ENCODE peak calls at places on chromosomes 16 and 17, in seven cellular contexts. One of them, this sample, is unnamed.

GRCh38 chr17:57956311-57957119 is 1.3 kb upstream of the CUEDC1 start:
- DNase-seq in GM12892: no peak
- DNase-seq in GM12878: peak
- DNase-seq in HCT116: no peak
- DNase-seq in NB4: peak
- DNase-seq in body of pancreas: no peak
- DNase-seq in tibial nerve: no peak
- DNase-seq in this sample: no peak

GRCh38 chr17:20213429-20213828 is 204.3 kb downstream of the SPECC1 start:
- DNase-seq in GM12892: no peak
- DNase-seq in GM12878: no peak
- DNase-seq in HCT116: no peak
- DNase-seq in NB4: no peak
- DNase-seq in body of pancreas: no peak
- DNase-seq in tibial nerve: no peak
- DNase-seq in this sample: no peak

GRCh38 chr17:64066709-64067108 is 46.3 kb upstream of the ICAM2 start:
- DNase-seq in GM12892: no peak
- DNase-seq in GM12878: no peak
- DNase-seq in HCT116: no peak
- DNase-seq in NB4: no peak
- DNase-seq in body of pancreas: no peak
- DNase-seq in tibial nerve: no peak
- DNase-seq in this sample: no peak

GRCh38 chr17:72826602-72827001 is 265.9 kb downstream of the SLC39A11 start:
- DNase-seq in GM12892: no peak
- DNase-seq in GM12878: no peak
- DNase-seq in HCT116: peak
- DNase-seq in NB4: no peak
- DNase-seq in body of pancreas: no peak
- DNase-seq in tibial nerve: no peak
- DNase-seq in this sample: no peak

GRCh38 chr16:19833581-19833980 is 51.1 kb downstream of the GPRC5B start:
- DNase-seq in GM12892: no peak
- DNase-seq in GM12878: no peak
- DNase-seq in HCT116: no peak
- DNase-seq in NB4: no peak
- DNase-seq in body of pancreas: no peak
- DNase-seq in tibial nerve: no peak
- DNase-seq in this sample: no peak

GRCh38 chr17:1324201-1324750 is 44.8 kb downstream of the TRARG1 start:
- DNase-seq in GM12892: no peak
- DNase-seq in GM12878: no peak
- DNase-seq in HCT116: no peak
- DNase-seq in NB4: no peak
- DNase-seq in body of pancreas: peak
- DNase-seq in tibial nerve: no peak
- DNase-seq in this sample: no peak

GRCh38 chr17:352421-353212 is at the start of gene RPH3AL:
- DNase-seq in GM12892: no peak
- DNase-seq in GM12878: no peak
- DNase-seq in HCT116: peak
- DNase-seq in NB4: no peak
- DNase-seq in body of pancreas: peak
- DNase-seq in tibial nerve: no peak
- DNase-seq in this sample: no peak

GRCh38 chr16:3836641-3837040 is 43.9 kb downstream of the CREBBP start:
- DNase-seq in GM12892: no peak
- DNase-seq in GM12878: no peak
- DNase-seq in HCT116: no peak
- DNase-seq in NB4: no peak
- DNase-seq in body of pancreas: no peak
- DNase-seq in tibial nerve: no peak
- DNase-seq in this sample: no peak

GRCh38 chr17:46851029-46851741 is at the start of gene WNT9B:
- DNase-seq in GM12892: no peak
- DNase-seq in GM12878: no peak
- DNase-seq in HCT116: no peak
- DNase-seq in NB4: no peak
- DNase-seq in body of pancreas: peak
- DNase-seq in tibial nerve: no peak
- DNase-seq in this sample: no peak

GRCh38 chr17:62187681-62188080 is 122.6 kb upstream of the MED13 start:
- DNase-seq in GM12892: no peak
- DNase-seq in GM12878: no peak
- DNase-seq in HCT116: no peak
- DNase-seq in NB4: no peak
- DNase-seq in body of pancreas: no peak
- DNase-seq in tibial nerve: no peak
- DNase-seq in this sample: no peak

GRCh38 chr16:67883872-67884261 is 818 bp upstream of the NRN1L start:
- DNase-seq in GM12892: peak
- DNase-seq in GM12878: no peak
- DNase-seq in HCT116: peak
- DNase-seq in NB4: peak
- DNase-seq in body of pancreas: peak
- DNase-seq in tibial nerve: peak
- DNase-seq in this sample: peak

GRCh38 chr16:55502801-55503366 is 6.0 kb upstream of the LPCAT2 start:
- DNase-seq in GM12892: no peak
- DNase-seq in GM12878: no peak
- DNase-seq in HCT116: peak
- DNase-seq in NB4: no peak
- DNase-seq in body of pancreas: peak
- DNase-seq in tibial nerve: peak
- DNase-seq in this sample: no peak

GRCh38 chr17:47789611-47790520 is 31.7 kb downstream of the OSBPL7 start:
- DNase-seq in GM12892: no peak
- DNase-seq in GM12878: no peak
- DNase-seq in HCT116: no peak
- DNase-seq in NB4: no peak
- DNase-seq in body of pancreas: peak
- DNase-seq in tibial nerve: no peak
- DNase-seq in this sample: peak

GRCh38 chr17:49318438-49318965 is 43.5 kb downstream of the ZNF652 start:
- DNase-seq in GM12892: no peak
- DNase-seq in GM12878: no peak
- DNase-seq in HCT116: no peak
- DNase-seq in NB4: no peak
- DNase-seq in body of pancreas: no peak
- DNase-seq in tibial nerve: no peak
- DNase-seq in this sample: no peak

DNA sequence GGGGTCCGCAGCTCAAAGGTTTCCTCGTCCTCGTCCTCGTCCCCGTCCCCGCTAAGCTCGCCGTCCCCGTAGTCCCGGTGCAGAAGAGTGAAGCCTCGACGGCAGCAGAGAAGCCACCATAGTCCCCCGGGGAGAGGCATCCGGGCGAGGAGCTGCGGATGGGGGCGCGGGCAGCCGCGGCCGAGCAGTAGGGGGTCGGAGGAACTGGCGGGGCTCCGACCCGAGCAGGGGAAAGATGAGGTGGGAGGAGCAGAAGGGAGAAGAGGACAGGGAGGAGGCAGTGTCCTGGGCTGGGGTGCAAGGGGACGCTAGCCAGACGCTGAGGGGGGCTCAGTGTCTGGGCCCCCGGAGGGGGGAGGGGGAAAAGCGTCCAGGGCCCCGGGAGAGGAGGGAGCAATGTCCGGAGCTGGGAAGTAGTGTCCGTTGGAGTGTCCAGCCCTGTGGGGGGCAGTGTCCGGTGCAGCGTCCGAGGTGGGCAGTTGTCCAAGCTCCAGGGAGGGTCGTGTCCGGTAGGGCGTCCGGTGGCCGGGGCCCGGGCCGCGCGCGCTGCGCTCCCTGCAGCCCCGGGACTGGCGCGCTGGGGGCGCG is at the start of gene PLEKHH3:
- DNase-seq in GM12892: no peak
- DNase-seq in GM12878: no peak
- DNase-seq in HCT116: no peak
- DNase-seq in NB4: peak
- DNase-seq in body of pancreas: no peak
- DNase-seq in tibial nerve: no peak
- DNase-seq in this sample: no peak
- TF ChIP-seq POLR2A in GM12892: no peak
- TF ChIP-seq POLR2A in GM12878: peak
- TF ChIP-seq POLR2A in HCT116: no peak
- TF ChIP-seq POLR2A in NB4: peak
- TF ChIP-seq POLR2A in body of pancreas: peak
- TF ChIP-seq POLR2A in tibial nerve: peak
- TF ChIP-seq POLR2A in this sample: peak

DNA sequence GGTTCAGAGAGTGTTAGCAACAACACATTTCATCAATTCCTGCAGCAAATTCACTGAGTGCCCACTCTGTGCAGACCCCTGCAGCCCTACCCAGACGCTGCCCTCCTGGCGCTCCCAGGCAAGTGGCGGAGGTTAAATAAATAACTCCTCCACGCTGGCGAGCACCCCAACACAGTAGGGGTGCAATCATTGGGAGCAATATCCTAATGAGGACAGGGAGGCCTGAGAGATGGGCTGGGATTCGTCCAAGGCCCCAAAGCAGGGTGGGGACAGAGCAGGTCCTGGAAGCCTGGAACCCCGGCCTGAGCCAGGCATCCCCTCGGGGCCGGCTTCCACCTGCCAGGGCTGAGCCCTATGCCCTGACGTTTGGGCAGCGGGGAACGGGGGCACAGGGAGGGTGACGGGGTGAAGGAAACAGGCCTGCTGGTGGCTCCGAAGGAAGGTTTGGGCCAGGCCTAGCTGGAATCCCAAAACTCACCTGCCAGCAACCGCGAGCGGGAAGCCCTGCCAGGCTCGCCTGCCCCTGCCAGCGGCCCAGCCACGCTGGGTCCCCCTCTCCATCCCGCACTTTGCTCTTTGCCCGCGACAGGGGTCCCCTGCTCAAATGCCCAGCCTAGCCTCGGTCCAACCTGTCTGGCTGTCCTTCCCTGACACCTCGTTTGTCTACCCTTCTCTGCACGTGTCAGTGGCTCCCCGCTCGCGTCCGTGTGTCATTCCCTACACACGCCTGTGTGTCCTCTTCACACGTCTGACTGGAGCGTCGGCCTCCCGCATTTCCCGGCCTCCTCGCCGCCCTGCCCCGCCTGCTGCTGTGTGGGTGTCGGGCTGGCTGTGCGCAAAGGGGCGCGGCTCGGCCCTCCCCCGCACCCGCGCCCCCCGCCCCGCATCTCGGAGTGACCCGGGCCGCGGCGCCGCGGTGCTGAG is 721 bp upstream of the BEAN1 start:
- DNase-seq in GM12892: no peak
- DNase-seq in GM12878: no peak
- DNase-seq in HCT116: no peak
- DNase-seq in NB4: no peak
- DNase-seq in body of pancreas: no peak
- DNase-seq in tibial nerve: no peak
- DNase-seq in this sample: no peak
- TF ChIP-seq POLR2A in GM12892: no peak
- TF ChIP-seq POLR2A in GM12878: no peak
- TF ChIP-seq POLR2A in HCT116: no peak
- TF ChIP-seq POLR2A in NB4: no peak
- TF ChIP-seq POLR2A in body of pancreas: no peak
- TF ChIP-seq POLR2A in tibial nerve: no peak
- TF ChIP-seq POLR2A in this sample: no peak

GRCh38 chr16:66516808-66517585 is 32.9 kb downstream of the TK2 start:
- DNase-seq in GM12892: peak
- DNase-seq in GM12878: peak
- DNase-seq in HCT116: peak
- DNase-seq in NB4: peak
- DNase-seq in body of pancreas: peak
- DNase-seq in tibial nerve: peak
- DNase-seq in this sample: peak
- TF ChIP-seq POLR2A in GM12892: no peak
- TF ChIP-seq POLR2A in GM12878: no peak
- TF ChIP-seq POLR2A in HCT116: no peak
- TF ChIP-seq POLR2A in NB4: no peak
- TF ChIP-seq POLR2A in body of pancreas: peak
- TF ChIP-seq POLR2A in tibial nerve: no peak
- TF ChIP-seq POLR2A in this sample: peak

GRCh38 chr17:6239237-6239798 is 169.1 kb downstream of the WSCD1 start:
- DNase-seq in GM12892: no peak
- DNase-seq in GM12878: no peak
- DNase-seq in HCT116: no peak
- DNase-seq in NB4: no peak
- DNase-seq in body of pancreas: no peak
- DNase-seq in tibial nerve: no peak
- DNase-seq in this sample: no peak
- TF ChIP-seq POLR2A in GM12892: no peak
- TF ChIP-seq POLR2A in GM12878: no peak
- TF ChIP-seq POLR2A in HCT116: no peak
- TF ChIP-seq POLR2A in NB4: no peak
- TF ChIP-seq POLR2A in body of pancreas: no peak
- TF ChIP-seq POLR2A in tibial nerve: no peak
- TF ChIP-seq POLR2A in this sample: no peak

GRCh38 chr17:55263565-55264272 is 1.0 kb upstream of the HLF start:
- DNase-seq in GM12892: no peak
- DNase-seq in GM12878: no peak
- DNase-seq in HCT116: no peak
- DNase-seq in NB4: no peak
- DNase-seq in body of pancreas: no peak
- DNase-seq in tibial nerve: no peak
- DNase-seq in this sample: no peak

GRCh38 chr17:55264273-55264639 is 504 bp upstream of the HLF start:
- DNase-seq in GM12892: no peak
- DNase-seq in GM12878: no peak
- DNase-seq in HCT116: no peak
- DNase-seq in NB4: no peak
- DNase-seq in body of pancreas: no peak
- DNase-seq in tibial nerve: no peak
- DNase-seq in this sample: no peak

GRCh38 chr17:55266051-55266957 is 1.5 kb downstream of the HLF start:
- DNase-seq in GM12892: no peak
- DNase-seq in GM12878: no peak
- DNase-seq in HCT116: no peak
- DNase-seq in NB4: no peak
- DNase-seq in body of pancreas: no peak
- DNase-seq in tibial nerve: no peak
- DNase-seq in this sample: no peak

GRCh38 chr17:55265434-55266021 is 768 bp downstream of the HLF start:
- DNase-seq in GM12892: no peak
- DNase-seq in GM12878: no peak
- DNase-seq in HCT116: no peak
- DNase-seq in NB4: no peak
- DNase-seq in body of pancreas: no peak
- DNase-seq in tibial nerve: no peak
- DNase-seq in this sample: no peak

DNA sequence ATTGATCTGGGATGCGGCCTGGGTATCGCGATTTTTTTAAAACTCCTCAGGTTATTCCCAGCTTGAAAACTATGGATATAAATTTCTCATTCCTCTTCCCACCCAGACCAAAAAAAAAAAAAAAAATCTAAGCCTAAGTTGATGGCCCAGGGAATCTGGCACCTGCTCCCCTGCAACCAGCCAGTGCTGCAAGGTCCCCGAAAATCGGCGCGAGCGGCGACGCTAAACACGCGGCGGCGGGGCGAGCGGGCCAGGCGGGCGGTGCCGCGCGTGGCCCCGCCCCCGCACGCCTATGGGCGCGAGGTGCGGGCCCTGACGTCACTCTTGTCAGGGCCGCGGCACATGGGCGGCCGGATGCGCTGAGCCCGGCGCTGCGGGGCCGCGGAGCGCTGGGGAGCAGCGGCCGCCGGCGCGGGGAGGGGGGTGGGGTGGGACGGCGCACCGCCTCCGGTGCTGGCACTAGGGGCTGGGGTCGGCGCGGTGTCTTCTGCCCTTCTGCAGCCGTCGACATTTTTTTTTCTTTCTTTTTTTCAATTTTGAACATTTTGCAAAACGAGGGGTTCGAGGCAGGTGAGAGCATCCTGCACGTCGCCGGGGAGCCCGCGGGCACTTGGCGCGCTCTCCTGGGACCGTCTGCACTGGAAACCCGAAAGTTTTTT is at the start of gene HLF:
- DNase-seq in GM12892: peak
- DNase-seq in GM12878: no peak
- DNase-seq in HCT116: peak
- DNase-seq in NB4: no peak
- DNase-seq in body of pancreas: peak
- DNase-seq in tibial nerve: peak
- DNase-seq in this sample: peak
- TF ChIP-seq POLR2A in GM12892: no peak
- TF ChIP-seq POLR2A in GM12878: no peak
- TF ChIP-seq POLR2A in HCT116: no peak
- TF ChIP-seq POLR2A in NB4: no peak
- TF ChIP-seq POLR2A in body of pancreas: peak
- TF ChIP-seq POLR2A in tibial nerve: peak
- TF ChIP-seq POLR2A in this sample: no peak

This sample was measured in erythroblast.